ENCODE peak calls at places on chromosomes 7 and 10, in nine cellular contexts. E is CD8-positive, alpha-beta memory T cell; X is Peyer's patch; T is CD8-positive, alpha-beta T cell; K is tibial nerve; M is hepatocyte; Q is mesendoderm; Y is heart right ventricle; J is GM23248. O is an unnamed sample. For H3K27me3, the result is how much of the 10 kb centered on the place peaks cover.

GRCh38 chr7:55075464-55075971 is 56.7 kb downstream of the EGFR start:
- DNase-seq in E (no peak), X (no peak), T (no peak), K (peak), M (no peak), Q (no peak), Y (no peak), J (peak), O (no peak)

GRCh38 chr7:39951156-39951942 is 1.3 kb downstream of the CDK13 start:
- DNase-seq in E (peak), X (peak), T (peak), K (no peak), M (peak), Q (peak), Y (peak), J (peak), O (peak)

GRCh38 chr10:98433881-98434732 is 12.6 kb downstream of the HPS1 start:
- DNase-seq in E (no peak), X (no peak), T (no peak), K (no peak), M (no peak), Q (no peak), Y (no peak), J (peak), O (no peak)

GRCh38 chr7:2968176-2968575 is 75.5 kb downstream of the CARD11 start:
- DNase-seq in E (no peak), X (no peak), T (peak), K (no peak), M (no peak), Q (no peak), Y (no peak), J (no peak), O (no peak)

GRCh38 chr10:126369125-126369708 is 19.1 kb downstream of the ADAM12 start:
- DNase-seq in E (no peak), X (no peak), T (no peak), K (no peak), M (no peak), Q (no peak), Y (no peak), J (no peak), O (no peak)

GRCh38 chr10:22803201-22803895 is 89.0 kb upstream of the PIP4K2A start:
- DNase-seq in E (no peak), X (no peak), T (no peak), K (no peak), M (no peak), Q (no peak), Y (no peak), J (peak), O (no peak)

GRCh38 chr10:130018253-130018652 is 54.2 kb upstream of the EBF3 start:
- DNase-seq in E (no peak), X (no peak), T (peak), K (no peak), M (peak), Q (peak), Y (peak), J (peak), O (no peak)

GRCh38 chr10:43845121-43845520 is 196.4 kb upstream of the ZNF32 start:
- DNase-seq in E (no peak), X (no peak), T (no peak), K (no peak), M (no peak), Q (no peak), Y (no peak), J (no peak), O (no peak)

GRCh38 chr7:48537561-48537960 is 366.3 kb downstream of the ABCA13 start:
- DNase-seq in E (no peak), X (no peak), T (no peak), K (no peak), M (peak), Q (no peak), Y (no peak), J (no peak), O (no peak)

GRCh38 chr7:38462819-38463218 is 168.4 kb downstream of the AMPH start:
- DNase-seq in E (no peak), X (no peak), T (no peak), K (no peak), M (no peak), Q (no peak), Y (no peak), J (no peak), O (no peak)

GRCh38 chr10:16944961-16945360 is 127.7 kb upstream of the RSU1 start:
- DNase-seq in E (no peak), X (no peak), T (no peak), K (no peak), M (no peak), Q (peak), Y (no peak), J (peak), O (no peak)

GRCh38 chr7:45917658-45918057 is 3.4 kb downstream of the IGFBP3 start:
- DNase-seq in E (peak), X (peak), T (peak), K (peak), M (peak), Q (peak), Y (peak), J (peak), O (peak)

GRCh38 chr10:126749030-126749655 is 78.7 kb upstream of the C10orf90 start:
- DNase-seq in E (peak), X (peak), T (no peak), K (peak), M (peak), Q (peak), Y (peak), J (peak), O (peak)

GRCh38 chr7:97012293-97013005 is 7.1 kb downstream of the DLX6 start:
- DNase-seq in E (no peak), X (no peak), T (no peak), K (no peak), M (no peak), Q (peak), Y (no peak), J (no peak), O (no peak)

GRCh38 chr10:126939706-126940105 is 34.5 kb downstream of the DOCK1 start:
- DNase-seq in E (no peak), X (no peak), T (no peak), K (no peak), M (no peak), Q (peak), Y (no peak), J (no peak), O (no peak)

GRCh38 chr10:73907841-73908517 is 3.0 kb upstream of the PLAU start:
- DNase-seq in E (no peak), X (no peak), T (no peak), K (no peak), M (no peak), Q (no peak), Y (peak), J (peak), O (no peak)

GRCh38 chr10:96585726-96586418 is 940 bp downstream of the TM9SF3 start:
- DNase-seq in E (peak), X (no peak), T (no peak), K (no peak), M (peak), Q (no peak), Y (no peak), J (peak), O (peak)

GRCh38 chr10:124450010-124450782 is at the start of gene NKX1-2:
- DNase-seq in E (no peak), X (no peak), T (no peak), K (no peak), M (peak), Q (peak), Y (no peak), J (peak), O (no peak)
- H3K27me3 ChIP-seq in E (under half), X (under half), T (under half), K (half or more), M (half or more), Q (under half), Y (half or more), J (half or more), O (half or more)

GRCh38 chr7:75762350-75762917 is 9.6 kb downstream of the CCL26 start:
- DNase-seq in E (peak), X (no peak), T (no peak), K (no peak), M (peak), Q (peak), Y (no peak), J (peak), O (no peak)
- H3K27ac ChIP-seq in E (no peak), X (no peak), T (no peak), K (no peak), M (no peak), Q (no peak), Y (no peak), J (no peak), O (no peak)

GRCh38 chr10:119473715-119474230 is 68.7 kb downstream of the RGS10 start:
- DNase-seq in E (no peak), X (no peak), T (no peak), K (no peak), M (no peak), Q (no peak), Y (no peak), J (no peak), O (no peak)
- H3K27me3 ChIP-seq in E (under half), X (under half), T (under half), K (under half), M (under half), Q (under half), Y (under half), J (half or more), O (under half)

GRCh38 chr7:156963472-156963871 is 14.0 kb downstream of the NOM1 start:
- DNase-seq in E (no peak), X (no peak), T (no peak), K (no peak), M (no peak), Q (no peak), Y (no peak), J (no peak), O (no peak)

GRCh38 chr7:156964971-156965370 is 15.5 kb downstream of the NOM1 start:
- DNase-seq in E (no peak), X (no peak), T (no peak), K (no peak), M (no peak), Q (no peak), Y (no peak), J (no peak), O (no peak)

GRCh38 chr7:156966387-156966786 is 16.9 kb downstream of the NOM1 start:
- DNase-seq in E (no peak), X (no peak), T (no peak), K (no peak), M (no peak), Q (no peak), Y (no peak), J (no peak), O (no peak)

GRCh38 chr7:156969972-156970420 is 20.5 kb downstream of the NOM1 start:
- DNase-seq in E (peak), X (no peak), T (no peak), K (no peak), M (no peak), Q (no peak), Y (no peak), J (peak), O (no peak)

GRCh38 chr7:156968183-156968582 is 18.7 kb downstream of the NOM1 start:
- DNase-seq in E (no peak), X (no peak), T (no peak), K (no peak), M (no peak), Q (no peak), Y (no peak), J (no peak), O (no peak)
- H3K27ac ChIP-seq in E (no peak), X (no peak), T (no peak), K (no peak), M (no peak), Q (no peak), Y (no peak), J (no peak), O (no peak)

GRCh38 chr10:114311023-114311422 is 72.0 kb downstream of the VWA2 start:
- DNase-seq in E (no peak), X (no peak), T (no peak), K (no peak), M (no peak), Q (no peak), Y (no peak), J (no peak), O (no peak)

GRCh38 chr10:114311496-114312195 is 72.6 kb downstream of the VWA2 start:
- DNase-seq in E (no peak), X (no peak), T (no peak), K (no peak), M (no peak), Q (no peak), Y (no peak), J (no peak), O (no peak)

GRCh38 chr10:114313139-114313538 is 74.1 kb downstream of the VWA2 start:
- DNase-seq in E (no peak), X (no peak), T (no peak), K (no peak), M (no peak), Q (no peak), Y (no peak), J (no peak), O (no peak)

GRCh38 chr10:114313866-114314265 is 74.8 kb downstream of the VWA2 start:
- DNase-seq in E (no peak), X (peak), T (no peak), K (no peak), M (no peak), Q (no peak), Y (no peak), J (no peak), O (no peak)

DNA sequence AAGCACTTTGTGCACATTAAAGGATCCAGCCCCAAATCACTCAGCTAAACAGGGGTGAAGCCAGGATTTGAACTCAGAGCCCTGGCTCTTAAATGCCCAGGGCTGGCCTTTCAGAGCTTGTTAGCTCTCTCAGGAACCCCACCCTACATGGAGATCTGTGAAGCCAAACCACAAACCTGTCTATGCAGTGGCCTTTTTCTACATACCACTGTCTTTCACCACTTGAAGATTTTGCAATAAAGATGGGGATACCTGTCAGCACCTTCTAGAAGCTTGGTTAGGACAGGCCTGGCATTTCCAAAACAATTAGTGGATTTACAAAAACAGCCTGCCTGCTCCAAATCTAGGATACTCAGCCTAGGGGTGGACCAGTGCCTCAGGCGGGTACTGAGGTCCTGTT is 73.5 kb downstream of the VWA2 start:
- DNase-seq in E (no peak), X (no peak), T (no peak), K (no peak), M (no peak), Q (no peak), Y (no peak), J (no peak), O (no peak)
- H3K27me3 ChIP-seq in E (under half), X (under half), T (under half), K (under half), M (under half), Q (under half), Y (under half), J (under half), O (under half)